ENCODE peak calls at places on chromosomes 6 and 20, in five cellular contexts. One of them, this sample, is unnamed.

GRCh38 chr6:149335924-149336323 is 18.4 kb downstream of the TAB2 start:
- DNase-seq in Peyer's patch: no peak
- DNase-seq in ovary: no peak
- DNase-seq in heart left ventricle: no peak
- DNase-seq in psoas muscle: peak; percentile 29
- DNase-seq in this sample: no peak

GRCh38 chr6:125124250-125124777 is 29.3 kb upstream of the TPD52L1 start:
- DNase-seq in psoas muscle: no peak
- DNase-seq in Peyer's patch: no peak
- DNase-seq in heart left ventricle: no peak
- DNase-seq in ovary: no peak
- DNase-seq in this sample: no peak

GRCh38 chr6:70080443-70081062 is 214.2 kb downstream of the COL19A1 start:
- DNase-seq in psoas muscle: no peak
- DNase-seq in Peyer's patch: no peak
- DNase-seq in heart left ventricle: no peak
- DNase-seq in ovary: no peak
- DNase-seq in this sample: no peak

GRCh38 chr6:149439626-149440025 is 39.6 kb downstream of the SUMO4 start:
- DNase-seq in Peyer's patch: no peak
- DNase-seq in ovary: no peak
- DNase-seq in psoas muscle: no peak
- DNase-seq in heart left ventricle: no peak
- DNase-seq in this sample: no peak

GRCh38 chr6:98835149-98836024 is 1.0 kb downstream of the POU3F2 start:
- DNase-seq in Peyer's patch: no peak
- DNase-seq in ovary: no peak
- DNase-seq in psoas muscle: no peak
- DNase-seq in heart left ventricle: no peak
- DNase-seq in this sample: no peak

GRCh38 chr6:46637145-46637544 is 15.5 kb downstream of the CYP39A1 start:
- DNase-seq in heart left ventricle: no peak
- DNase-seq in psoas muscle: no peak
- DNase-seq in ovary: no peak
- DNase-seq in Peyer's patch: no peak
- DNase-seq in this sample: no peak

GRCh38 chr6:109526905-109527628 is 44.0 kb upstream of the ZBTB24 start:
- DNase-seq in ovary: no peak
- DNase-seq in heart left ventricle: no peak
- DNase-seq in psoas muscle: no peak
- DNase-seq in Peyer's patch: peak; percentile 65
- DNase-seq in this sample: peak; percentile 53

GRCh38 chr6:138088307-138088744 is 18.9 kb downstream of the PERP start:
- DNase-seq in heart left ventricle: no peak
- DNase-seq in ovary: no peak
- DNase-seq in psoas muscle: no peak
- DNase-seq in Peyer's patch: peak; percentile 73
- DNase-seq in this sample: peak; percentile 49

GRCh38 chr6:116444092-116444491 is 17.1 kb upstream of the CALHM6 start:
- DNase-seq in Peyer's patch: no peak
- DNase-seq in ovary: no peak
- DNase-seq in heart left ventricle: no peak
- DNase-seq in psoas muscle: no peak
- DNase-seq in this sample: no peak

GRCh38 chr20:61067221-61067620 is 184.8 kb upstream of the CDH4 start:
- DNase-seq in psoas muscle: no peak
- DNase-seq in ovary: no peak
- DNase-seq in Peyer's patch: no peak
- DNase-seq in heart left ventricle: no peak
- DNase-seq in this sample: no peak

GRCh38 chr6:37624606-37625574 is 72.8 kb downstream of the MDGA1 start:
- DNase-seq in heart left ventricle: peak; percentile 69
- DNase-seq in ovary: no peak
- DNase-seq in psoas muscle: peak; percentile 53
- DNase-seq in Peyer's patch: peak; percentile 76
- DNase-seq in this sample: no peak

GRCh38 chr20:38833857-38834164 is 28.3 kb downstream of the PPP1R16B start:
- DNase-seq in Peyer's patch: no peak
- DNase-seq in heart left ventricle: no peak
- DNase-seq in ovary: no peak
- DNase-seq in psoas muscle: no peak
- DNase-seq in this sample: no peak

GRCh38 chr20:24502184-24502583 is 32.8 kb downstream of the SYNDIG1 start:
- DNase-seq in psoas muscle: peak; percentile 59
- DNase-seq in Peyer's patch: no peak
- DNase-seq in heart left ventricle: no peak
- DNase-seq in ovary: no peak
- DNase-seq in this sample: no peak

GRCh38 chr20:60102665-60103210 is 144.5 kb downstream of the CDH26 start:
- DNase-seq in heart left ventricle: no peak
- DNase-seq in Peyer's patch: no peak
- DNase-seq in ovary: no peak
- DNase-seq in psoas muscle: no peak
- DNase-seq in this sample: no peak

DNA sequence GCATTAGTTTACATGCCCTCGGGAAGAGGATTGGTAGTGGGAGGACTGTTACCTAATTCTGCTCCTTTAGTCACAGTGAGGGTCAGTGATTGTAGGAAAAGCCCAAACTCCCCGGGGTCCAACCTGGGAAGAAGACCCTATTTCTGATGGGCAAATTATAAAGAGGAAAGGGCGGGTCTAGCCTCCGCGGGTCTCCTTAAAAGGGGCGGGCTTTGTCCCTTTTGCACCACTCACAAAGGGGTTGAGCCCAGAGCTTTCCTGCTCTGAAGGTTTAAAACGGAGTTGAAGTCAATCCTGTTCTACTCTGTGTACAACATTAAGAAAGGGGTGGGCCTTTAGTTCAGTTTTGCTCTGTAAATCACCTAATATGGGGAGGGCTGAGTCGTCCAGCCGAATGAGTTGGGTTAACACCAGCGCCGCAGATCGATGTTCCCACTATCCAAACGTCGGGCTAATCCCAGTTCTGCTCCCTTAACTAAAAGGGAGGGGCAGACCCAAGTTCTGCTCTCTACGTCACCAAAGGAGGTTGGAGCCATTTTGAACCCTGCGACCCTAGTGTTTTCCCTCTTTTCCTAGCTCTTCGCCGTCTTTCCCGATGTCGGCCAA is 920 bp upstream of the RNF5 start:
- DNase-seq in psoas muscle: no peak
- DNase-seq in ovary: peak; percentile 44
- DNase-seq in heart left ventricle: peak; percentile 59
- DNase-seq in Peyer's patch: peak; percentile 69
- DNase-seq in this sample: peak; percentile 64
- H3K4me1 ChIP-seq in psoas muscle: peaks cover 32% of the 10 kb centered on the region
- H3K4me1 ChIP-seq in ovary: peaks cover 6% of the 10 kb centered on the region
- H3K4me1 ChIP-seq in heart left ventricle: peaks cover 53% of the 10 kb centered on the region
- H3K4me1 ChIP-seq in Peyer's patch: no peaks in the 10 kb centered on the region
- H3K4me1 ChIP-seq in this sample: peaks cover 22% of the 10 kb centered on the region

GRCh38 chr6:100167585-100167984 is 173.6 kb upstream of the MCHR2 start:
- DNase-seq in ovary: no peak
- DNase-seq in Peyer's patch: no peak
- DNase-seq in heart left ventricle: no peak
- DNase-seq in psoas muscle: no peak
- DNase-seq in this sample: no peak
- H3K4me3 ChIP-seq in ovary: no peak overlapping the region
- H3K4me3 ChIP-seq in Peyer's patch: no peak overlapping the region
- H3K4me3 ChIP-seq in heart left ventricle: no peak overlapping the region
- H3K4me3 ChIP-seq in psoas muscle: no peak overlapping the region
- H3K4me3 ChIP-seq in this sample: no peak overlapping the region

GRCh38 chr20:1373614-1374013 is 19.2 kb downstream of the FKBP1A start:
- DNase-seq in heart left ventricle: no peak
- DNase-seq in Peyer's patch: no peak
- DNase-seq in psoas muscle: no peak
- DNase-seq in ovary: no peak
- DNase-seq in this sample: no peak

GRCh38 chr20:1373036-1373435 is 19.8 kb downstream of the FKBP1A start:
- DNase-seq in Peyer's patch: no peak
- DNase-seq in ovary: no peak
- DNase-seq in psoas muscle: no peak
- DNase-seq in heart left ventricle: no peak
- DNase-seq in this sample: no peak

GRCh38 chr20:1376007-1376406 is 16.8 kb downstream of the FKBP1A start:
- DNase-seq in psoas muscle: no peak
- DNase-seq in Peyer's patch: no peak
- DNase-seq in heart left ventricle: no peak
- DNase-seq in ovary: no peak
- DNase-seq in this sample: no peak

GRCh38 chr20:1375515-1375914 is 17.3 kb downstream of the FKBP1A start:
- DNase-seq in Peyer's patch: no peak
- DNase-seq in heart left ventricle: no peak
- DNase-seq in psoas muscle: no peak
- DNase-seq in ovary: no peak
- DNase-seq in this sample: no peak

DNA sequence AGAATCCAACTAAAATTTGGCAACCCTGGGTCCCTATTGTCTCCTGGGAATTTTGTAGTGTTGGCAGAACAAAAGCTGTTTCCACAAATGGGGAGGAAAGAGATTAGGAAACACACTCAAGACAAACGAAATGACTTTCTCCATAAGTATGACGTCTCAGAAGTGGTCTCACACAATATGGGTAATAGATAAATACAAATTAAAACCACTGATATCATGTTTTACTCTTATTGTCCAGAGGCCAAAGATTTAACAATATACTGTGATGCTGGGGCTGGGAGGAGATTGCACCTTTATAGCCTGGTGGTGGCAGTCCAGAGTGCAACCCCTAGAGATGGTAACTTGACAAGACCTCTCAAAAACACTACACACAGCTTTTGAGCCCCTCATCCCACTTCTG is 18.6 kb downstream of the FKBP1A start:
- DNase-seq in ovary: no peak
- DNase-seq in psoas muscle: no peak
- DNase-seq in Peyer's patch: no peak
- DNase-seq in heart left ventricle: no peak
- DNase-seq in this sample: no peak
- H3K4me1 ChIP-seq in ovary: no peaks in the 10 kb centered on the region
- H3K4me1 ChIP-seq in psoas muscle: peaks cover 71% of the 10 kb centered on the region
- H3K4me1 ChIP-seq in Peyer's patch: no peaks in the 10 kb centered on the region
- H3K4me1 ChIP-seq in heart left ventricle: peaks cover 87% of the 10 kb centered on the region
- H3K4me1 ChIP-seq in this sample: peaks cover 9% of the 10 kb centered on the region

DNA sequence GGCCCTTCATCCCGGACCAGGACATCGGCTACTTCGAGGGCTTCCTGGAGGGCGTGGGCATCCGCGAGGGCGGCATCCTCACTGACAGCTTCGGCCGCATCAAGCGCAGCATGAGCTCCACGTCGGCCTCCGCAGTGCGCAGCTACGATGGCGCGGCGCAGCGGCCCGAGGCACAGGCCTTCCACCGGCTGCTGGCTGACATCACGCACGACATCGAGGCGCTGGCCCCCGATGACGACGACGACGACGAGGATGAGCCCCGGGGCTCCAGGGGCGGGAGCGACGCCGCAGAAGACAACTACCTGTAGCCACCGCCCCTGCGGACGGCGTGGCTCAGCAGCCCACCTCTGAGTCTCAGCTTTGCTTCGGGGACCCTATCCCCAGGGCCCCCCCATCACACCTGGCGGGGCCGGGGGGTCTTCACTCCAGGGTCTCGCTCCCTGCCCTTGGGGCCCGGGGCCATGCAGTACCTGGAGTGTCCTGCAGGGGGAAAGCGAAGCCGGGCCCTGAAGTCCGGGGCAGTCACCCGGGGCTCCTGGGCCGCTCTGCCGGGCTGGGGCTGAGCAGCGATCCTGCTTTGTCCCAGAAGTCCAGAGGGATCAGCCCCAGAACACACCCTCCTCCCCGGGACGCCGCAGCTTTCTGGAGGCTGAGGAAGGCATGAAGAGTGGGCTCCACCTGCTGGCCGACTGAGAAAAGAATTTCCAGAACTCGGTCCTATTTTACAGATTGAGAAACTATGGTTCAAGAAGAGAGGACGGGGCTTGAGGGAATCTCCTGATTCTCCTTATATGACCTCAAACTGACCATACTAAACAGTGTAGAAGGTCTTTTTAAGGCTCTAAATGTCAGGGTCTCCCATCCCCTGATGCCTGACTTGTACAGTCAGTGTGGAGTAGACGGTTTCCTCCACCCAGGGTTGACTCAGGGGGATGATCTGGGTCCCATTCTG is 20.8 kb upstream of the HCK start:
- DNase-seq in Peyer's patch: peak; percentile 84
- DNase-seq in psoas muscle: peak; percentile 77
- DNase-seq in heart left ventricle: peak; percentile 85
- DNase-seq in ovary: peak; percentile 56
- DNase-seq in this sample: peak; percentile 97
- H3K4me3 ChIP-seq in Peyer's patch: peak overlapping the region; percentile 39
- H3K4me3 ChIP-seq in psoas muscle: peak overlapping the region; percentile 50
- H3K4me3 ChIP-seq in heart left ventricle: peak overlapping the region; percentile 41
- H3K4me3 ChIP-seq in ovary: no peak overlapping the region
- H3K4me3 ChIP-seq in this sample: peak overlapping the region; percentile 31